ENCODE peak calls at places on chromosomes 5 and 9, in nine cellular contexts. E, Z, M, Y, G, H, X, Q and R are unnamed samples.

GRCh38 chr5:110342683-110343082 is 383.8 kb downstream of the TMEM232 start:
- DNase-seq in E (no peak), Z (no peak), M (no peak), Y (no peak), G (no peak), H (no peak), X (no peak), Q (no peak), R (no peak)

GRCh38 chr9:82988488-82988887 is 74.5 kb downstream of the RASEF start:
- DNase-seq in E (no peak), Z (no peak), M (no peak), Y (no peak), G (no peak), H (no peak), X (no peak), Q (no peak), R (no peak)

GRCh38 chr9:126756876-126757415 is 47.9 kb upstream of the ZBTB43 start:
- DNase-seq in E (no peak), Z (no peak), M (no peak), Y (no peak), G (no peak), H (no peak), X (no peak), Q (no peak), R (no peak)

GRCh38 chr5:149118463-149118862 is 22.8 kb upstream of the ABLIM3 start:
- DNase-seq in E (no peak), Z (no peak), M (no peak), Y (no peak), G (peak; percentile 95), H (no peak), X (no peak), Q (no peak), R (no peak)

GRCh38 chr5:932151-932627 is 39.5 kb downstream of the TRIP13 start:
- DNase-seq in E (peak; percentile 12), Z (no peak), M (no peak), Y (no peak), G (no peak), H (no peak), X (no peak), Q (no peak), R (no peak)

GRCh38 chr9:133658442-133659431 is 22.6 kb downstream of the DBH start:
- DNase-seq in E (peak; percentile 61), Z (peak; percentile 27), M (peak; percentile 54), Y (peak; percentile 70), G (peak; percentile 29), H (no peak), X (peak; percentile 58), Q (no peak), R (no peak)

GRCh38 chr9:104334549-104334948 is 169.5 kb upstream of the OR13F1 start:
- DNase-seq in E (no peak), Z (no peak), M (no peak), Y (no peak), G (no peak), H (no peak), X (no peak), Q (no peak), R (no peak)

GRCh38 chr5:131064669-131065371 is 100.2 kb downstream of the HINT1 start:
- DNase-seq in E (no peak), Z (no peak), M (no peak), Y (no peak), G (no peak), H (no peak), X (no peak), Q (no peak), R (no peak)

GRCh38 chr5:59489551-59489950 is 404.0 kb downstream of the PDE4D start:
- DNase-seq in E (no peak), Z (no peak), M (no peak), Y (peak; percentile 41), G (no peak), H (no peak), X (peak; percentile 59), Q (no peak), R (no peak)

GRCh38 chr9:121286973-121287721 is 19.2 kb downstream of the GSN start:
- DNase-seq in E (peak; percentile 90), Z (peak; percentile 89), M (peak; percentile 76), Y (peak; percentile 97), G (peak; percentile 96), H (no peak), X (peak; percentile 95), Q (peak; percentile 98), R (no peak)

GRCh38 chr9:69981686-69982450 is 61.8 kb upstream of the MAMDC2 start:
- DNase-seq in E (no peak), Z (peak; percentile 72), M (no peak), Y (peak; percentile 61), G (peak; percentile 33), H (no peak), X (peak; percentile 52), Q (peak; percentile 9), R (no peak)

GRCh38 chr9:20276762-20277161 is 345.5 kb downstream of the MLLT3 start:
- DNase-seq in E (no peak), Z (no peak), M (no peak), Y (no peak), G (no peak), H (no peak), X (no peak), Q (no peak), R (no peak)

GRCh38 chr5:57896596-57896995 is 414.0 kb upstream of the ACTBL2 start:
- DNase-seq in E (no peak), Z (no peak), M (no peak), Y (no peak), G (peak; percentile 3), H (no peak), X (peak; percentile 17), Q (no peak), R (no peak)

GRCh38 chr5:60546157-60546556 is 153.8 kb downstream of the DEPDC1B start:
- DNase-seq in E (no peak), Z (no peak), M (peak; percentile 21), Y (no peak), G (no peak), H (no peak), X (no peak), Q (no peak), R (no peak)

GRCh38 chr5:167764650-167765289 is 526.7 kb upstream of the WWC1 start:
- DNase-seq in E (no peak), Z (no peak), M (no peak), Y (no peak), G (no peak), H (no peak), X (peak; percentile 21), Q (no peak), R (no peak)

DNA sequence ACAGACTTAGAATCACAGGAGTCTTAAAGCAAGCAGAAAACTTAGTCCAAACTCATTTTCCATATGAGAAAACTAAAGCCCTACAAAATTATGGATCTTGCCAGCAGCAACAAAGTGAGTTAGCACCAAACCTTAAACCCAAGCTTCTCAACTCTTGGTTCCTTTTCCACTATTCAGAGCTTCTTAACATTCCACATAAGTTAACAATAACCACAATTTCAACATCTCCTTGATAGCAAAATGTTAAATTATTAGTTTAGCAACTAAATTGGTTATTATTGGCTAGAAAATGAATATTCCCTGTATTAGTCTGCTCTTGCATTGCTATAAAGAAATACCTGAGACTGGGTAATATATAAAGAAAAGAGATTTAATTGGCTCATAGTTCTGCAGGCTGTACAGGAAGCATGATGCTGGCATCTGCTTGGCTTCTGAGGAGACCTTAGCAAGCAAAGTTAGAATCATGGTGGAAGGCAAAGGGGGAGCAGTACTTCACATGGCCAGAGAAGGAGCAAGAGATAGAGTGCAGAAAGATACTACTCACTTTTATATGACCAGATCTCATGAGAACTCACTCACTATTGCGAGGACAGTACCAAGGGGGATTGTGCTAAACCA is 26.2 kb upstream of the ARSB start:
- DNase-seq in E (no peak), Z (peak; percentile 88), M (no peak), Y (peak; percentile 53), G (no peak), H (no peak), X (peak; percentile 73), Q (no peak), R (no peak)
- H3K27ac ChIP-seq in E (no peak overlapping the region), Z (no peak overlapping the region), M (no peak overlapping the region), Y (no peak overlapping the region), G (no peak overlapping the region), H (no peak overlapping the region), X (peak overlapping the region; percentile 12), Q (no peak overlapping the region), R (no peak overlapping the region)

DNA sequence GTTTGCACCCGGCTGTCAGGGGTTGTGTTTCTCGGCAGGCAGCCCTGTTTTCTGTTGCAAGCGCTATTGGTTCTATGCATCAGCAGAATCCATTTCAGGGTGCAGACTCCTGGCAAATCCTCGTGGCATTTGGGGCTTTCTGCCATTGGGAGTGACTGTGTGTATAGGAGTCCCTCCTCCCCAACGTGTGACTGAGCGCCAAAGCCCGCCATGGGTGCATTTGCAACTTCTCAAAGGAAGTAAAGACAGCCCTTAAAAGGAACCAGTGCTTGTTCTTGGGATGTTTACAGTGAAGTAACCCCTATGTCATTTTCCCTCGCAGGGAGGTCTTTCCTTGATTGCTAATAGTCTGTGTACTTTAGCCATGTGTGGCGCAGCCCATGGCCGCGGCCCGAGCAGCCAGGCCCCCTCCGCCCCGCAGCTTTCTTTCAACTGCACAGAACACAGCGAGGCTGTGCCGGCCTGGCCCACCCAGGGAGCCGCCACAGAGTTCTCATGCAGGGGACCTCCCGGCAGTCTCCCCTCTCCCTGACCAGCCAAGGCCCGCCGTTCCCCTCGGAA is 175.6 kb downstream of the HSD17B3 start:
- DNase-seq in E (no peak), Z (no peak), M (no peak), Y (no peak), G (no peak), H (no peak), X (no peak), Q (peak; percentile 98), R (no peak)
- H3K4me1 ChIP-seq in E (no peaks in the 10 kb centered on the region), Z (no peaks in the 10 kb centered on the region), M (no peaks in the 10 kb centered on the region), Y (no peaks in the 10 kb centered on the region), G (no peaks in the 10 kb centered on the region), H (no peaks in the 10 kb centered on the region), X (no peaks in the 10 kb centered on the region), Q (peaks cover 92% of the 10 kb centered on the region), R (no peaks in the 10 kb centered on the region)

GRCh38 chr5:54884195-54884536 is 101.2 kb downstream of the ESM1 start:
- DNase-seq in E (no peak), Z (no peak), M (peak; percentile 13), Y (no peak), G (no peak), H (no peak), X (no peak), Q (no peak), R (no peak)
- H3K4me3 ChIP-seq in E (no peak overlapping the region), Z (peak overlapping the region; percentile 51), M (peak overlapping the region; percentile 63), Y (peak overlapping the region; percentile 44), G (no peak overlapping the region), H (no peak overlapping the region), X (peak overlapping the region; percentile 67), Q (no peak overlapping the region), R (no peak overlapping the region)

DNA sequence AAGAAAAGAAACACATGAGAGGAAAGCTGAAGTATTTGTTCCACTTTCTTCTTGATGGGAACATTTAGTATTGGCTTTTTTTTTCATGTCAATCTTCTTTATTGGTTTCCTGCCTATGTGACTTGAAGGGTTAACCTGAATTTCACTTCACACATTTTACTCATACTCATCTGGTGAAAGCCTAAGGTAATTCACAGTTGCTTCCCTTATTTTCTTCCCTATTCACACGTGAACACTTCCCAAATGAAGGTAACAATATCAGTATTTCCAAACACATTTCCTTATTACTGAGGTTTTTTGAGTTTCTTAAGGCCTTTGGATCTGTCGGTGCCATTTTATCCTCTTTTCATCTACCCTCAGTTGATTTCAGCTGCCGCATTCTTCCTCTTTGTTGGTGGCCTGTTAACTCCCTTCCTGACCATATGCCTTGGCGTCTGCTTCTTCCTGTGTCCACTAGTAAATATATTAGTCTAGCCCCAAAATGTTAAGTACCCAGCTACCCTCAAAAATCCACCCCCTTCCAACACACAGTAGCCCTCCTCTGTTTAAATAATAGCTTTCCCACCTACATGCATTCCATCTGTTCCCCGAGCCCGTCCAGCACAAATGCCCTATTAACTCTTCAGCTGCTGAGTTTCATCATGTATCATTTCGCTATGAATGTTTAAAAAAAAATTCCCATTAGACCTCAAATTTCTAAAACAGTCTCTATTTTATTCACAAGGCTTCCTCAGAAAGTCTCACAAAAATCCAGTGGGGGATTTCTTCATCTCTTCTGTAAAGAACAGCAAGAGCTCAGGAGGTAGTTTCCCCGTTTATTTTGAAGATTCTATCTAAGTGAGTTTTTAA is 97.3 kb downstream of the USP20 start:
- DNase-seq in E (no peak), Z (peak; percentile 56), M (no peak), Y (peak; percentile 51), G (no peak), H (no peak), X (peak; percentile 53), Q (peak; percentile 73), R (no peak)
- H3K27ac ChIP-seq in E (peak overlapping the region; percentile 74), Z (no peak overlapping the region), M (peak overlapping the region; percentile 59), Y (no peak overlapping the region), G (no peak overlapping the region), H (peak overlapping the region; percentile 38), X (peak overlapping the region; percentile 65), Q (peak overlapping the region; percentile 85), R (peak overlapping the region; percentile 66)